ENCODE peak calls at places on chromosomes 4 and X, in four cellular contexts. R is activated T-helper 9 cell treated with anti-CD3 and anti-CD28 coated beads, Interleukin-2, amount 50 U/mL, for 16 hours; Z is left colon; O is Right ventricle myocardium superior. U is an unnamed sample.

GRCh38 chrX:152619897-152620296 is 17.8 kb upstream of the GABRQ start:
- DNase-seq in R (no peak), Z (no peak), O (no peak), U (no peak)

GRCh38 chr4:167114416-167114971 is 119.8 kb downstream of the SPOCK3 start:
- DNase-seq in R (no peak), Z (no peak), O (no peak), U (no peak)

GRCh38 chr4:8702516-8703400 is 110.2 kb downstream of the CPZ start:
- DNase-seq in R (no peak), Z (no peak), O (no peak), U (no peak)

GRCh38 chrX:72258174-72258573 is 18.9 kb downstream of the RPS4X start:
- DNase-seq in R (no peak), Z (no peak), O (no peak), U (no peak)

GRCh38 chrX:115112411-115112810 is 76.8 kb upstream of the RBMXL3 start:
- DNase-seq in R (no peak), Z (no peak), O (no peak), U (no peak)

GRCh38 chrX:107674480-107675364 is 46.4 kb downstream of the PRPS1 start:
- DNase-seq in R (peak), Z (peak), O (peak), U (peak)

GRCh38 chrX:74015379-74016019 is 288.5 kb upstream of the ZCCHC13 start:
- DNase-seq in R (peak), Z (peak), O (peak), U (peak)

GRCh38 chr4:56424697-56425514 is 10.5 kb downstream of the PPAT start:
- DNase-seq in R (no peak), Z (no peak), O (no peak), U (no peak)

GRCh38 chr4:141921293-141921692 is 284.9 kb downstream of the IL15 start:
- DNase-seq in R (no peak), Z (no peak), O (no peak), U (no peak)